ENCODE peak calls at places on chromosomes 12 and 14, in seven cellular contexts. One of them, this sample, is unnamed.

GRCh38 chr14:82029038-82029437 is 495.4 kb upstream of the SEL1L start:
- DNase-seq in CD4-positive, CD25-positive, alpha-beta regulatory T cell: no peak
- DNase-seq in H54: no peak
- DNase-seq in cardiac muscle cell: no peak
- DNase-seq in SW 1271: no peak
- DNase-seq in A549: no peak
- DNase-seq in heart left ventricle: no peak
- DNase-seq in this sample: no peak

GRCh38 chr14:61231810-61232209 is 49.3 kb downstream of the TMEM30B start:
- DNase-seq in A549: no peak
- DNase-seq in CD4-positive, CD25-positive, alpha-beta regulatory T cell: no peak
- DNase-seq in H54: no peak
- DNase-seq in heart left ventricle: no peak
- DNase-seq in cardiac muscle cell: no peak
- DNase-seq in SW 1271: no peak
- DNase-seq in this sample: no peak

GRCh38 chr12:2749580-2749979 is 45.2 kb upstream of the FKBP4 start:
- DNase-seq in heart left ventricle: no peak
- DNase-seq in A549: no peak
- DNase-seq in CD4-positive, CD25-positive, alpha-beta regulatory T cell: no peak
- DNase-seq in SW 1271: no peak
- DNase-seq in cardiac muscle cell: no peak
- DNase-seq in H54: no peak
- DNase-seq in this sample: no peak

GRCh38 chr12:104426926-104427546 is 29.7 kb upstream of the CHST11 start:
- DNase-seq in cardiac muscle cell: no peak
- DNase-seq in CD4-positive, CD25-positive, alpha-beta regulatory T cell: no peak
- DNase-seq in heart left ventricle: no peak
- DNase-seq in SW 1271: peak; percentile 41
- DNase-seq in H54: no peak
- DNase-seq in A549: no peak
- DNase-seq in this sample: peak; percentile 55

GRCh38 chr14:77965919-77966435 is 166.1 kb downstream of the ADCK1 start:
- DNase-seq in CD4-positive, CD25-positive, alpha-beta regulatory T cell: no peak
- DNase-seq in SW 1271: no peak
- DNase-seq in A549: peak; percentile 42
- DNase-seq in cardiac muscle cell: peak; percentile 6
- DNase-seq in heart left ventricle: no peak
- DNase-seq in H54: no peak
- DNase-seq in this sample: no peak

GRCh38 chr14:52259452-52259851 is 8.0 kb upstream of the PTGDR start:
- DNase-seq in CD4-positive, CD25-positive, alpha-beta regulatory T cell: no peak
- DNase-seq in heart left ventricle: no peak
- DNase-seq in SW 1271: no peak
- DNase-seq in H54: no peak
- DNase-seq in cardiac muscle cell: no peak
- DNase-seq in A549: no peak
- DNase-seq in this sample: no peak

GRCh38 chr14:33839193-33840076 is 111.4 kb downstream of the EGLN3 start:
- DNase-seq in CD4-positive, CD25-positive, alpha-beta regulatory T cell: no peak
- DNase-seq in heart left ventricle: peak; percentile 46
- DNase-seq in cardiac muscle cell: peak; percentile 81
- DNase-seq in SW 1271: peak; percentile 50
- DNase-seq in H54: peak; percentile 37
- DNase-seq in A549: peak; percentile 42
- DNase-seq in this sample: no peak

GRCh38 chr14:26966942-26967341 is 369.1 kb upstream of the NOVA1 start:
- DNase-seq in H54: no peak
- DNase-seq in heart left ventricle: no peak
- DNase-seq in A549: peak; percentile 58
- DNase-seq in cardiac muscle cell: no peak
- DNase-seq in CD4-positive, CD25-positive, alpha-beta regulatory T cell: no peak
- DNase-seq in SW 1271: no peak
- DNase-seq in this sample: no peak

GRCh38 chr12:66964629-66965028 is 285.8 kb upstream of the GRIP1 start:
- DNase-seq in A549: no peak
- DNase-seq in cardiac muscle cell: no peak
- DNase-seq in SW 1271: peak; percentile 10
- DNase-seq in H54: no peak
- DNase-seq in heart left ventricle: no peak
- DNase-seq in CD4-positive, CD25-positive, alpha-beta regulatory T cell: no peak
- DNase-seq in this sample: peak; percentile 18

GRCh38 chr14:67815573-67816235 is 686 bp downstream of the ZFYVE26 start:
- DNase-seq in A549: no peak
- DNase-seq in H54: no peak
- DNase-seq in heart left ventricle: no peak
- DNase-seq in CD4-positive, CD25-positive, alpha-beta regulatory T cell: no peak
- DNase-seq in SW 1271: peak; percentile 42
- DNase-seq in cardiac muscle cell: peak; percentile 37
- DNase-seq in this sample: no peak

GRCh38 chr12:114958538-114958937 is 274.6 kb upstream of the TBX3 start:
- DNase-seq in CD4-positive, CD25-positive, alpha-beta regulatory T cell: no peak
- DNase-seq in cardiac muscle cell: no peak
- DNase-seq in A549: no peak
- DNase-seq in H54: no peak
- DNase-seq in heart left ventricle: no peak
- DNase-seq in SW 1271: no peak
- DNase-seq in this sample: no peak

GRCh38 chr12:14771651-14772137 is 31.6 kb downstream of the WBP11 start:
- DNase-seq in H54: no peak
- DNase-seq in heart left ventricle: no peak
- DNase-seq in A549: peak; percentile 27
- DNase-seq in CD4-positive, CD25-positive, alpha-beta regulatory T cell: peak; percentile 22
- DNase-seq in SW 1271: no peak
- DNase-seq in cardiac muscle cell: no peak
- DNase-seq in this sample: no peak

GRCh38 chr12:4274396-4274959 is 916 bp downstream of the CCND2 start:
- DNase-seq in CD4-positive, CD25-positive, alpha-beta regulatory T cell: peak; percentile 30
- DNase-seq in cardiac muscle cell: no peak
- DNase-seq in heart left ventricle: peak; percentile 43
- DNase-seq in A549: no peak
- DNase-seq in H54: no peak
- DNase-seq in SW 1271: no peak
- DNase-seq in this sample: no peak

GRCh38 chr14:77000340-77001235 is 27.9 kb downstream of the IRF2BPL start:
- DNase-seq in CD4-positive, CD25-positive, alpha-beta regulatory T cell: no peak
- DNase-seq in A549: no peak
- DNase-seq in heart left ventricle: peak; percentile 34
- DNase-seq in SW 1271: no peak
- DNase-seq in cardiac muscle cell: peak; percentile 76
- DNase-seq in H54: no peak
- DNase-seq in this sample: no peak

GRCh38 chr12:100982511-100983183 is 188.1 kb downstream of the ANO4 start:
- DNase-seq in heart left ventricle: no peak
- DNase-seq in H54: no peak
- DNase-seq in cardiac muscle cell: no peak
- DNase-seq in CD4-positive, CD25-positive, alpha-beta regulatory T cell: no peak
- DNase-seq in A549: no peak
- DNase-seq in SW 1271: no peak
- DNase-seq in this sample: no peak

GRCh38 chr14:31970744-31971143 is 106.4 kb upstream of the ARHGAP5 start:
- DNase-seq in heart left ventricle: no peak
- DNase-seq in CD4-positive, CD25-positive, alpha-beta regulatory T cell: no peak
- DNase-seq in cardiac muscle cell: no peak
- DNase-seq in A549: no peak
- DNase-seq in H54: no peak
- DNase-seq in SW 1271: no peak
- DNase-seq in this sample: no peak

GRCh38 chr14:47541652-47542051 is 133.8 kb downstream of the MDGA2 start:
- DNase-seq in heart left ventricle: no peak
- DNase-seq in A549: no peak
- DNase-seq in cardiac muscle cell: no peak
- DNase-seq in SW 1271: no peak
- DNase-seq in CD4-positive, CD25-positive, alpha-beta regulatory T cell: no peak
- DNase-seq in H54: no peak
- DNase-seq in this sample: no peak

GRCh38 chr14:29738950-29739349 is 188.7 kb downstream of the PRKD1 start:
- DNase-seq in heart left ventricle: no peak
- DNase-seq in CD4-positive, CD25-positive, alpha-beta regulatory T cell: no peak
- DNase-seq in H54: no peak
- DNase-seq in A549: no peak
- DNase-seq in SW 1271: no peak
- DNase-seq in cardiac muscle cell: no peak
- DNase-seq in this sample: no peak

GRCh38 chr12:11085419-11085818 is 6.7 kb downstream of the TAS2R43 start:
- DNase-seq in H54: no peak
- DNase-seq in CD4-positive, CD25-positive, alpha-beta regulatory T cell: no peak
- DNase-seq in heart left ventricle: no peak
- DNase-seq in A549: no peak
- DNase-seq in cardiac muscle cell: no peak
- DNase-seq in SW 1271: no peak
- DNase-seq in this sample: no peak

GRCh38 chr14:68377459-68377858 is 415.4 kb downstream of the ZFP36L1 start:
- DNase-seq in cardiac muscle cell: no peak
- DNase-seq in A549: peak; percentile 38
- DNase-seq in H54: no peak
- DNase-seq in SW 1271: no peak
- DNase-seq in heart left ventricle: peak; percentile 74
- DNase-seq in CD4-positive, CD25-positive, alpha-beta regulatory T cell: no peak
- DNase-seq in this sample: no peak

GRCh38 chr14:103123634-103124500 is 606 bp downstream of the TNFAIP2 start:
- DNase-seq in CD4-positive, CD25-positive, alpha-beta regulatory T cell: no peak
- DNase-seq in SW 1271: no peak
- DNase-seq in cardiac muscle cell: no peak
- DNase-seq in heart left ventricle: peak; percentile 63
- DNase-seq in H54: peak; percentile 66
- DNase-seq in A549: peak; percentile 70
- DNase-seq in this sample: no peak

GRCh38 chr12:32455607-32456063 is 56.3 kb downstream of the FGD4 start:
- DNase-seq in H54: peak; percentile 19
- DNase-seq in heart left ventricle: peak; percentile 38
- DNase-seq in A549: peak; percentile 81
- DNase-seq in cardiac muscle cell: peak; percentile 69
- DNase-seq in CD4-positive, CD25-positive, alpha-beta regulatory T cell: no peak
- DNase-seq in SW 1271: peak; percentile 88
- DNase-seq in this sample: peak; percentile 18

GRCh38 chr12:67269632-67270578 is 747 bp downstream of the CAND1 start:
- DNase-seq in SW 1271: peak; percentile 55
- DNase-seq in CD4-positive, CD25-positive, alpha-beta regulatory T cell: peak; percentile 46
- DNase-seq in A549: peak; percentile 46
- DNase-seq in H54: peak; percentile 5
- DNase-seq in cardiac muscle cell: peak; percentile 64
- DNase-seq in heart left ventricle: peak; percentile 42
- DNase-seq in this sample: no peak

GRCh38 chr12:1642513-1642912 is 13.5 kb downstream of the WNT5B start:
- DNase-seq in A549: no peak
- DNase-seq in H54: no peak
- DNase-seq in cardiac muscle cell: no peak
- DNase-seq in SW 1271: no peak
- DNase-seq in heart left ventricle: no peak
- DNase-seq in CD4-positive, CD25-positive, alpha-beta regulatory T cell: no peak
- DNase-seq in this sample: no peak

GRCh38 chr14:24401810-24402702 is 3.3 kb downstream of the NYNRIN start:
- DNase-seq in A549: no peak
- DNase-seq in cardiac muscle cell: no peak
- DNase-seq in CD4-positive, CD25-positive, alpha-beta regulatory T cell: no peak
- DNase-seq in H54: no peak
- DNase-seq in heart left ventricle: no peak
- DNase-seq in SW 1271: no peak
- DNase-seq in this sample: no peak

GRCh38 chr12:75289678-75290200 is 40.4 kb downstream of the CAPS2 start:
- DNase-seq in CD4-positive, CD25-positive, alpha-beta regulatory T cell: no peak
- DNase-seq in SW 1271: peak; percentile 10
- DNase-seq in heart left ventricle: no peak
- DNase-seq in cardiac muscle cell: no peak
- DNase-seq in H54: no peak
- DNase-seq in A549: peak; percentile 23
- DNase-seq in this sample: no peak

GRCh38 chr12:85179680-85180300 is 100.2 kb upstream of the ALX1 start:
- DNase-seq in SW 1271: no peak
- DNase-seq in heart left ventricle: no peak
- DNase-seq in H54: no peak
- DNase-seq in CD4-positive, CD25-positive, alpha-beta regulatory T cell: no peak
- DNase-seq in A549: peak; percentile 25
- DNase-seq in cardiac muscle cell: no peak
- DNase-seq in this sample: no peak

GRCh38 chr14:55412686-55413085 is 1.1 kb upstream of the ATG14 start:
- DNase-seq in heart left ventricle: no peak
- DNase-seq in cardiac muscle cell: no peak
- DNase-seq in CD4-positive, CD25-positive, alpha-beta regulatory T cell: no peak
- DNase-seq in A549: no peak
- DNase-seq in H54: no peak
- DNase-seq in SW 1271: no peak
- DNase-seq in this sample: no peak

GRCh38 chr12:77888611-77889010 is 57.9 kb downstream of the NAV3 start:
- DNase-seq in heart left ventricle: no peak
- DNase-seq in SW 1271: peak; percentile 4
- DNase-seq in cardiac muscle cell: no peak
- DNase-seq in H54: peak; percentile 9
- DNase-seq in A549: peak; percentile 48
- DNase-seq in CD4-positive, CD25-positive, alpha-beta regulatory T cell: no peak
- DNase-seq in this sample: no peak

GRCh38 chr12:115898670-115899069 is 378.8 kb downstream of the MED13L start:
- DNase-seq in H54: no peak
- DNase-seq in cardiac muscle cell: no peak
- DNase-seq in heart left ventricle: no peak
- DNase-seq in CD4-positive, CD25-positive, alpha-beta regulatory T cell: no peak
- DNase-seq in SW 1271: no peak
- DNase-seq in A549: peak; percentile 28
- DNase-seq in this sample: no peak

GRCh38 chr12:91931110-91931509 is 214.5 kb downstream of the BTG1 start:
- DNase-seq in SW 1271: no peak
- DNase-seq in H54: no peak
- DNase-seq in heart left ventricle: no peak
- DNase-seq in cardiac muscle cell: no peak
- DNase-seq in A549: peak; percentile 61
- DNase-seq in CD4-positive, CD25-positive, alpha-beta regulatory T cell: no peak
- DNase-seq in this sample: no peak

GRCh38 chr12:130702966-130703732 is 12.9 kb downstream of the RIMBP2 start:
- DNase-seq in H54: no peak
- DNase-seq in A549: no peak
- DNase-seq in cardiac muscle cell: no peak
- DNase-seq in heart left ventricle: no peak
- DNase-seq in SW 1271: no peak
- DNase-seq in CD4-positive, CD25-positive, alpha-beta regulatory T cell: no peak
- DNase-seq in this sample: no peak

GRCh38 chr12:537772-538171 is 78.0 kb downstream of the B4GALNT3 start:
- DNase-seq in CD4-positive, CD25-positive, alpha-beta regulatory T cell: no peak
- DNase-seq in A549: no peak
- DNase-seq in heart left ventricle: no peak
- DNase-seq in H54: no peak
- DNase-seq in SW 1271: no peak
- DNase-seq in cardiac muscle cell: no peak
- DNase-seq in this sample: no peak

GRCh38 chr14:73325630-73326299 is 88.5 kb downstream of the PAPLN start:
- DNase-seq in SW 1271: no peak
- DNase-seq in CD4-positive, CD25-positive, alpha-beta regulatory T cell: no peak
- DNase-seq in cardiac muscle cell: no peak
- DNase-seq in A549: no peak
- DNase-seq in heart left ventricle: no peak
- DNase-seq in H54: no peak
- DNase-seq in this sample: no peak

GRCh38 chr12:74646831-74647230 is 109.2 kb downstream of the ATXN7L3B start:
- DNase-seq in CD4-positive, CD25-positive, alpha-beta regulatory T cell: no peak
- DNase-seq in cardiac muscle cell: peak; percentile 5
- DNase-seq in A549: peak; percentile 18
- DNase-seq in SW 1271: peak; percentile 23
- DNase-seq in heart left ventricle: no peak
- DNase-seq in H54: no peak
- DNase-seq in this sample: no peak

This sample was measured in GM04503.